ENCODE peak calls at places on chromosomes 5 and 9, in four cellular contexts. W is K562, Q is HepG2, A is H1. G is an unnamed sample.

GRCh38 chr5:65893749-65894430 is 32.5 kb upstream of the ERBIN start:
- DNase-seq in W (no peak), Q (no peak), A (no peak), G (no peak)

GRCh38 chr5:150945501-150945900 is 40.7 kb upstream of the ZNF300 start:
- DNase-seq in W (no peak), Q (no peak), A (no peak), G (no peak)

GRCh38 chr5:126516133-126516532 is 78.9 kb downstream of the ALDH7A1 start:
- DNase-seq in W (no peak), Q (no peak), A (no peak), G (no peak)

GRCh38 chr5:36723921-36724320 is 117.5 kb downstream of the SLC1A3 start:
- DNase-seq in W (no peak), Q (no peak), A (no peak), G (peak)

GRCh38 chr5:173237821-173238220 is 2.8 kb upstream of the NKX2-5 start:
- DNase-seq in W (no peak), Q (no peak), A (no peak), G (no peak)

GRCh38 chr5:53508125-53508524 is 27.7 kb downstream of the FST start:
- DNase-seq in W (no peak), Q (no peak), A (no peak), G (no peak)

GRCh38 chr9:84140535-84141101 is 160.0 kb downstream of the RMI1 start:
- DNase-seq in W (no peak), Q (no peak), A (no peak), G (no peak)

GRCh38 chr5:104650313-104650712 is 1087.7 kb upstream of the NUDT12 start:
- DNase-seq in W (no peak), Q (no peak), A (no peak), G (no peak)

GRCh38 chr9:136662656-136663310 is at the start of gene EGFL7:
- DNase-seq in W (peak), Q (no peak), A (no peak), G (no peak)

GRCh38 chr9:110753734-110754231 is 85.2 kb downstream of the MUSK start:
- DNase-seq in W (no peak), Q (no peak), A (no peak), G (no peak)

GRCh38 chr9:34590376-34591090 is 1.0 kb upstream of the CNTFR start:
- DNase-seq in W (peak), Q (no peak), A (no peak), G (no peak)

GRCh38 chr5:150787659-150788058 is 9.1 kb downstream of the SMIM3 start:
- DNase-seq in W (no peak), Q (no peak), A (no peak), G (no peak)

GRCh38 chr5:116439891-116440290 is 134.7 kb downstream of the SEMA6A start:
- DNase-seq in W (no peak), Q (no peak), A (no peak), G (no peak)

GRCh38 chr5:132180134-132180745 is 47.4 kb downstream of the P4HA2 start:
- DNase-seq in W (peak), Q (peak), A (no peak), G (no peak)

GRCh38 chr9:132749316-132749715 is 79.1 kb downstream of the GTF3C4 start:
- DNase-seq in W (no peak), Q (no peak), A (no peak), G (no peak)

GRCh38 chr9:132753593-132753880 is 83.3 kb downstream of the GTF3C4 start:
- DNase-seq in W (no peak), Q (no peak), A (no peak), G (no peak)

GRCh38 chr9:132748450-132748849 is 78.2 kb downstream of the GTF3C4 start:
- DNase-seq in W (no peak), Q (no peak), A (no peak), G (no peak)

GRCh38 chr9:132752877-132753592 is 82.8 kb downstream of the GTF3C4 start:
- DNase-seq in W (no peak), Q (no peak), A (no peak), G (no peak)

GRCh38 chr9:132750668-132751067 is 80.4 kb downstream of the GTF3C4 start:
- DNase-seq in W (no peak), Q (no peak), A (no peak), G (no peak)
- TF ChIP-seq SRF in W (no peak), Q (no peak), A (no peak), G (no peak)

GRCh38 chr5:143336485-143336884 is 67.0 kb downstream of the NR3C1 start:
- DNase-seq in W (no peak), Q (no peak), A (no peak), G (no peak)

GRCh38 chr5:143334903-143335302 is 68.6 kb downstream of the NR3C1 start:
- DNase-seq in W (no peak), Q (no peak), A (no peak), G (no peak)

GRCh38 chr5:143329843-143330242 is 73.6 kb downstream of the NR3C1 start:
- DNase-seq in W (no peak), Q (no peak), A (no peak), G (no peak)

GRCh38 chr5:143328589-143329220 is 74.8 kb downstream of the NR3C1 start:
- DNase-seq in W (no peak), Q (no peak), A (no peak), G (no peak)

DNA sequence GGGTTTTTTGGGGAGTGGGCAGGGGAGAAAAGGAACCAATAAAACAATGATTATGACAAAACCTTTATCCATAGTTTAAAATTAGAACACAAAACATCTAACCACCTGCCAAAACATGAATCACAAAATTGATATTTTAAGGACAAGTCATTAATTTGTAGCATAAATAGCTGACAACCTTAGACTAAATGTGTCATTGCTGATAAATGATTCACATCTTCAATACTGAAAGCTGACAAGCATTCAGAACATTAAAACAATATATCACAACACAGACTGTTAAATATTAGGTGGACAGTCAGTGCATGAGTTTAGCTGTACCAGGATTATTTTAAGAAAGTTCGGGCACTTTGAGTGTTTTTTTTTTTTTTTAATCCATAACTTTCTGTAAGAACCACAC is 71.5 kb downstream of the NR3C1 start:
- DNase-seq in W (no peak), Q (no peak), A (no peak), G (no peak)
- TF ChIP-seq CHD2 in W (no peak), Q (no peak), A (no peak), G (no peak)

GRCh38 chr9:129481824-129482511 is 138.9 kb downstream of the C9orf50 start:
- DNase-seq in W (peak), Q (no peak), A (no peak), G (no peak)
- TF ChIP-seq SRF in W (no peak), Q (no peak), A (no peak), G (no peak)

DNA sequence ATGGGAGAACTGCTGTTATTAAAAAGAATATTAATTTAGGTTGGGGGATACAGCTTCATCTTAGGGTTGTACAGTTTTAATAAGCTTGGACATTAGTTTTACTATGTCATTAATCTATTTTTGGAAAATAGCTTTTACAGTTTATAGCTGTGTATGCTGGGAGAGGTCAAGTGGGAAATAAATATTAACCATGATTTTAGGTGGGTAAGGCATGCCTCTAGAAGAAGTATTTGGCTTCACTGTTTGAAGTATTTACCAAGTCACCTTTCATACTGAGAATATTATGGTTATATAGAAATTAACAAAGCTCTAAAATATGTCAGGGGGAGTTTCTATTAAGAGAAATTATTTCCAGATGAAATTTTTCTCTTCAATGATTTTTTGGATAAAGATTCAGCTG is 5.2 kb downstream of the C5orf22 start:
- DNase-seq in W (no peak), Q (no peak), A (no peak), G (no peak)
- TF ChIP-seq CHD2 in W (no peak), Q (no peak), A (no peak), G (no peak)

DNA sequence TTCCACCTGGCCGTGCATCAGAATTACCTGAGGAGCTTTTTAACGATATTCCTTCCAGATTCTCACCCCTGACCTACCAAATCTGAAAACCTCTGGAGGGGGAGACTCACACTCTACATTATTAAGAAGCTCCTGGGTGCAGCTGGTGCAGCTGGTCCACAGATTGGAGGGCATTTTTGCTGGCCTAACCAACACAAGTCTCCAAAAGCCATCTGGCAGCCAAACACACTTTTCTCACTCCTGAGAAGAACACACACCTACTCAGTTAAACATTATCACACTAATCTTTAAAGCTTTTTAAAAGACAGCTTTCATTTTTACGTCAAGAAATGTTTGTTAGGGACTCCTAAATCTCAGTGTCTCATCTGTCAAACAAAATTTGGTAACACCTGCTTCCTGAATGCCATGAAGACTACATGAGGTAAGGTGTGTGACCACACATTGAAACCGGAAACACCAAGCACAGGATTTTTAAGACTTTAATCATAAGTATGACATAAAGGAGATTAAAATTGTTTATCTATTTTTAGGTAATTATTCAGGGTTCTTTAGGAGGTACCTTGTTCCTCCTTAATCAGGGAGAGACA is 14.2 kb upstream of the PTPN3 start:
- DNase-seq in W (no peak), Q (no peak), A (no peak), G (no peak)
- TF ChIP-seq SRF in W (no peak), Q (no peak), A (no peak), G (no peak)

GRCh38 chr5:148290271-148291195 is 21.7 kb upstream of the SPINK7 start:
- DNase-seq in W (no peak), Q (peak), A (no peak), G (no peak)
- TF ChIP-seq CHD2 in W (no peak), Q (no peak), A (no peak), G (no peak)

DNA sequence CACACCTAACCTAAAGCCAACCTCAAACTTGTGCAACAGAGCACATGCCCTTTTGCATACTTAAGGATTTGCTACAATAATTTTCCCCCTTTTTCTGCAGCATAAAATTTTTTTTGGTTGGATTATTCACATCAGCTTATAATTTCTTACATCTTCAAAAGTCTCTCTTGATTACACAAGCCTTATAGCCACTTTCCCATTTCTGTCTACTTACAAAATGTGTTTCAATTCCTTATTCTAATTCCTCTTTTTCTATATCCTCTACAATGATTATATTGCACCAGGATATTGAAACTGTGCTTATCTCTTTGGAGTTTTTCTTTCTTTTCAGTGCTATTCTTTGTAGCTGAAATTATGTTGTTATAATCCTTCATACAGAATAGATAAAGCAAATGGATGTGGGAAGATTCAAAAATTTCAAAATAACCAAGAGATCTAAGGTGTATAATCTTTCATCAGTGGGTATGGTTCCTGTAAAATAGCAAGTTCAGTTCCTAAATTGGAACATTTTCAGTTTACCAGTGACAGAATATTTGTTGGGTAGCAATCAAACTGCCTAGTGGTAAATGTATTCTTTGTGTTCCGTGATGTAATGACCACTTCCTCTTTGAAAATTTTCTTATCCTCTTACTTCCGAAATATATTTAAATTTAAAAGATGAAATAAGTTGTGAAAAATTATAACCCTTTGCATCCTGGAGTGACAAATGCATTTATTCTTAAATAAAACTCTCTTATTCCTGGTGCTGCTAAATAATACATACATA is 386.8 kb upstream of the CHD1 start:
- DNase-seq in W (no peak), Q (no peak), A (no peak), G (no peak)
- TF ChIP-seq SRF in W (no peak), Q (no peak), A (no peak), G (no peak)

GRCh38 chr9:86406366-86406765 is 52.2 kb upstream of the TUT7 start:
- DNase-seq in W (no peak), Q (peak), A (no peak), G (no peak)

GRCh38 chr9:86405926-86406325 is 51.7 kb upstream of the TUT7 start:
- DNase-seq in W (no peak), Q (peak), A (no peak), G (no peak)

GRCh38 chr9:86408121-86408520 is 53.9 kb upstream of the TUT7 start:
- DNase-seq in W (no peak), Q (no peak), A (no peak), G (no peak)

GRCh38 chr9:86405086-86405491 is 50.9 kb upstream of the TUT7 start:
- DNase-seq in W (no peak), Q (peak), A (no peak), G (no peak)

GRCh38 chr9:86407022-86407421 is 52.8 kb upstream of the TUT7 start:
- DNase-seq in W (no peak), Q (peak), A (no peak), G (no peak)
- TF ChIP-seq CHD2 in W (no peak), Q (no peak), A (no peak), G (no peak)

GRCh38 chr9:4792054-4792571 is 631 bp upstream of the RCL1 start:
- DNase-seq in W (no peak), Q (no peak), A (no peak), G (no peak)
- TF ChIP-seq SRF in W (no peak), Q (no peak), A (no peak), G (no peak)

G was measured in GM12878.